ENCODE peak calls at places on chromosome 15, in five cellular contexts. C, P, J, I and A are unnamed samples.

GRCh38 chr15:89362203-89363101 is 27.8 kb upstream of the POLG start:
- DNase-seq in C (peak), P (no peak), J (peak), I (no peak), A (no peak)

GRCh38 chr15:90683371-90683770 is 33.8 kb upstream of the BLM start:
- DNase-seq in C (no peak), P (peak), J (peak), I (no peak), A (no peak)

GRCh38 chr15:27961801-27962200 is 137.3 kb downstream of the OCA2 start:
- DNase-seq in C (no peak), P (no peak), J (no peak), I (no peak), A (no peak)

GRCh38 chr15:41890050-41890690 is 3.7 kb downstream of the SPTBN5 start:
- DNase-seq in C (no peak), P (no peak), J (no peak), I (no peak), A (no peak)

GRCh38 chr15:37370938-37371337 is 270.6 kb upstream of the MEIS2 start:
- DNase-seq in C (no peak), P (no peak), J (no peak), I (no peak), A (no peak)

GRCh38 chr15:63553388-63553791 is 43.8 kb upstream of the FBXL22 start:
- DNase-seq in C (no peak), P (no peak), J (no peak), I (no peak), A (no peak)

GRCh38 chr15:101482526-101483371 is 6.8 kb downstream of the PCSK6 start:
- DNase-seq in C (no peak), P (no peak), J (no peak), I (no peak), A (no peak)

GRCh38 chr15:71547066-71547465 is 263.3 kb upstream of the NR2E3 start:
- DNase-seq in C (no peak), P (peak), J (no peak), I (no peak), A (no peak)

DNA sequence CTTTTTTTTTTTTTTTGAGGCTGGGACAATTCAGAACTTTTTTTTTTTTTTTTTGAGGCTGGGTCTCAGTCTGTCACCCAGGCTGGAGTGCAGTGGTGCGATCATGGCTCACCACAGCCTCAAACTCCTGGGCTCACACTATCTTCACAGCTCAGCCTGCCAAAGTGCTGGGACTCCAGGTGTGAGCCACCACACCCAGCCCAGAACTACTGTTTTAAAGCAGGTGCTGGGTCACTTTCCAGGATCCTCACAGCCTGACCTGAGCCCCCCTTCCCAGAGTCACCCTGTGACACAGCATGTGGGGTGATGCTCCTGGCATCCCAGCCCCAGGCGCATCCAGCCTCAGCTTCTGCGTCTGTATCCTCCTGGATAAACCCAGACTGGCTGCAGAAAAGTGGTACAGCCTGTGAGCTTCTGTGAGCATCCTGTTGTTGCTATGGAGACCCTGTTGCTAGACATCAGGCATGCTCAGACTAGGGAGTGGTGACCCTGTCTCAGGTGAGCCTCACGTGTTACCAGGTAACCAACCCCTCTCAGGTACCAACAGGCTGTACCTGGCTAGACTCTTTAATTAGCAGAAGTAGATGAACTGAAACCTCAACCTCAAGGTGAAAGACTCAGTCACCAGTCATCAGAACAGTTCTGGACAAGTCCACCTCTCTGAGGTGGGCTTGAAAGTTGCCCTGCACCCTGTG is 15.0 kb downstream of the KLF13 start:
- DNase-seq in C (no peak), P (no peak), J (no peak), I (no peak), A (no peak)
- TF ChIP-seq ATF2 in C (no peak), P (no peak), J (no peak), I (no peak), A (no peak)

GRCh38 chr15:69723404-69724097 is 270.9 kb downstream of the RPLP1 start:
- DNase-seq in C (peak), P (peak), J (no peak), I (no peak), A (no peak)

GRCh38 chr15:69722924-69723323 is 270.3 kb downstream of the RPLP1 start:
- DNase-seq in C (no peak), P (no peak), J (no peak), I (no peak), A (no peak)

GRCh38 chr15:69718916-69719315 is 266.3 kb downstream of the RPLP1 start:
- DNase-seq in C (no peak), P (no peak), J (no peak), I (no peak), A (no peak)

GRCh38 chr15:69718445-69718844 is 265.8 kb downstream of the RPLP1 start:
- DNase-seq in C (no peak), P (no peak), J (no peak), I (no peak), A (no peak)

GRCh38 chr15:69719527-69719926 is 266.9 kb downstream of the RPLP1 start:
- DNase-seq in C (no peak), P (no peak), J (no peak), I (no peak), A (no peak)
- TF ChIP-seq ATF2 in C (no peak), P (no peak), J (no peak), I (no peak), A (no peak)

GRCh38 chr15:25247418-25248030 is 191.3 kb downstream of the UBE3A start:
- DNase-seq in C (peak), P (peak), J (no peak), I (no peak), A (no peak)

GRCh38 chr15:25246641-25247417 is 192.0 kb downstream of the UBE3A start:
- DNase-seq in C (peak), P (peak), J (no peak), I (no peak), A (no peak)

GRCh38 chr15:25243800-25244097 is 195.1 kb downstream of the UBE3A start:
- DNase-seq in C (no peak), P (peak), J (no peak), I (no peak), A (no peak)

GRCh38 chr15:25244731-25245585 is 193.9 kb downstream of the UBE3A start:
- DNase-seq in C (peak), P (peak), J (no peak), I (no peak), A (no peak)

DNA sequence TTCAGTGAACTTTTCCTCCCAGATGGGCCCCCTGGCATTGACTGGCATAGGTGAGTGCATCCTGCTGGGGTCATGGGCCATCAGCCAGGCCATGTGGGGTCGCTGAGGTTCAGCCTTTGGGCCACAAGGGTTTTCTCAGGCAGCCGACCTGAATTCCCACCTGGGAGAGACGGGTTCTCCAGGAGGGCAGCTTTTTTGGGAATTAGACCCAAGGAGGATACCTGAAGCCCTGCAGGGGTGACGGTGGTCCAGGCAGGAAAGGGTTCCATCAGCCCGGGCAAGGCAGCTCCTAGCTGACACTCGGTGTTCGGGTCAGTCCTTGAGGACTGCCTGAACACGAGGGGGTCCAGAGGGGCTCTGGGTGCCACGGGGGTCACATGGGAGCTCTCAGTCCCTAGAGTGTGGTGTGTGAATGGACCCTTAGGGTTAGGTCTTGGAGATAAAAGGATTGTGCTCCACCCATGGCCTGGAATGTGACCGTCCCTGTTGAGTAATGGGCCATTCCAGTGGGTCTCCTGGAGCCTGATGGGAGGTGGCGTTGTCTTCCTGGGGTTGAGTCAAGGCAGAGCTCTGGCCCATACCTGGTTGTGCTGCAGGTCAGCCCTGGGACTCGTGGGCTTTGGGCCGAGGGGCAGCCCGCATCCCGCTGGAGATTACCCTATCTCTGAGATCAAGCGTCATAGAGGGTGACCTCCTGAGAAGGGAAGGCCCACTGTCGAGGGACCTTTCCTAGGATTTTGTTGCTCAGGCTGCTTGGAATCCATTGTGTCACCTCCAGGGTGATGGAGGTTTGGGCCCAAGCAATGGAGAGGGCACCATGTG is 192.8 kb downstream of the UBE3A start:
- DNase-seq in C (peak), P (peak), J (no peak), I (no peak), A (no peak)
- TF ChIP-seq ATF2 in C (no peak), P (no peak), J (no peak), I (no peak), A (no peak)

GRCh38 chr15:65303687-65304392 is 637 bp upstream of the RNU5B-1 start:
- DNase-seq in C (no peak), P (peak), J (no peak), I (peak), A (no peak)
- TF ChIP-seq ATF2 in C (no peak), P (no peak), J (no peak), I (no peak), A (no peak)

GRCh38 chr15:92392462-92392861 is 1.2 kb upstream of the ST8SIA2 start:
- DNase-seq in C (peak), P (peak), J (no peak), I (no peak), A (no peak)

GRCh38 chr15:92393994-92394326 is 279 bp downstream of the ST8SIA2 start:
- DNase-seq in C (no peak), P (peak), J (no peak), I (no peak), A (no peak)

GRCh38 chr15:92393287-92393993 is at the start of gene ST8SIA2:
- DNase-seq in C (peak), P (peak), J (no peak), I (no peak), A (no peak)

GRCh38 chr15:92392966-92393286 is 755 bp upstream of the ST8SIA2 start:
- DNase-seq in C (peak), P (no peak), J (no peak), I (no peak), A (no peak)

GRCh38 chr15:92391640-92392039 is 2.0 kb upstream of the ST8SIA2 start:
- DNase-seq in C (peak), P (peak), J (no peak), I (peak), A (no peak)
- TF ChIP-seq ATF2 in C (no peak), P (no peak), J (no peak), I (no peak), A (no peak)

DNA sequence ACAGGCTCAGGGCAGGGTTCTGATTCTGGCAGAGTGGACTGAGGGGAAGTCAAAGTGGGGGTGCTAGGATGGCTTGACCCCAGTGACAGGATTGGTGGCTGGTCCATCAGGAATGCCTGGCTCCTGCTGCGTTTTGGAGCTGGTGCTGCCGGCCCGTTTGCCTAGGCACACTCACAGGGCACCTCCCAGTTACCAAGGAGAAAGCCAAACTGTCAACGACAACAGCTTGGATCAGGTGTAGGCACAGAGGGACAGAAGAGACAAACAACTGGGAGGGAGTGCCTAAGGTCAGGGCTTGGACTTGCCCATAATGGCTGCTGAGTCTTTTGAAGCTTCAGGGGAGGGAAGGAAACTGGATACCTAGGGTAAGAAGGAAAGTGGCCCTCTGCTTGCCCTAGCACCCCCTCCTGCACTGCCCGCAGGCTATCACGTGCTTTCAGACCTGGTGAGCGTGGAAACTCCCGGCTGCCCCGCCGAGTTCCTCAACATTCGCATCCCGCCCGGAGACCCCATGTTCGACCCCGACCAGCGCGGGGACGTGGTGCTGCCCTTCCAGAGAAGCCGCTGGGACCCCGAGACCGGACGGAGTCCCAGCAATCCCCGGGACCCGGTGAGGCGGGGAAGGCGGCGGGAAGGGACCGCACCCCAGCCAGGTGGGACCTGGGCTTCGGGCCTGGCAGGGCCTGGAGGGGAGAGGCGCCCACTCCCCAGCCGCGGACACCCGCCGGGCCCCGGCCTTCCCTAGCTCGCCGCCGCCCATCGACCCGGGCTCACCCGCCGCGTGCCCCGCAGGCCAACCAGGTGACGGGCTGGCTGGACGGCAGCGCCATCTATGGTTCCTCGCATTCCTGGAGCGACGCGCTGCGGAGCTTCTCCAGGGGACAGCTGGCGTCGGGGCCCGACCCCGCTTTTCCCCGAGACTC is 5.1 kb downstream of the DUOX1 start:
- DNase-seq in C (peak), P (peak), J (no peak), I (no peak), A (no peak)
- TF ChIP-seq ATF2 in C (no peak), P (no peak), J (no peak), I (no peak), A (no peak)